ENCODE peak calls at places on chromosome 16, in ten cellular contexts. W is foreskin fibroblast, E is NAMALWA, N is RWPE1, U is memory B cell, J is NCI-H460, L is AG09319, C is NCI-H1092 treated with DMSO at 0.1 percent for 48 hours, Z is cardiac fibroblast, I is germinal center. M is an unnamed sample.
A peak's percentile ranks its signal among the peaks of the same experiment; 100 is the strongest.

GRCh38 chr16:13543850-13544249 is 376.1 kb upstream of the ERCC4 start:
- DNase-seq in W (no peak), E (no peak), N (no peak), U (no peak), J (no peak), L (no peak), C (no peak), Z (no peak), I (no peak), M (no peak)

GRCh38 chr16:10373556-10373955 is 12.3 kb upstream of the ATF7IP2 start:
- DNase-seq in W (no peak), E (no peak), N (no peak), U (no peak), J (no peak), L (no peak), C (no peak), Z (no peak), I (no peak), M (no peak)

GRCh38 chr16:81891734-81892364 is 112.8 kb downstream of the PLCG2 start:
- DNase-seq in W (no peak), E (no peak), N (no peak), U (no peak), J (no peak), L (no peak), C (no peak), Z (no peak), I (no peak), M (no peak)

GRCh38 chr16:73771196-73771595 is 525.4 kb upstream of the PSMD7 start:
- DNase-seq in W (no peak), E (no peak), N (no peak), U (no peak), J (no peak), L (no peak), C (no peak), Z (no peak), I (no peak), M (no peak)

GRCh38 chr16:67767953-67768352 is 38.4 kb downstream of the RANBP10 start:
- DNase-seq in W (peak; percentile 83), E (no peak), N (no peak), U (no peak), J (no peak), L (peak; percentile 4), C (no peak), Z (peak; percentile 86), I (no peak), M (no peak)

GRCh38 chr16:4140652-4141051 is 24.4 kb upstream of the ADCY9 start:
- DNase-seq in W (peak; percentile 52), E (no peak), N (peak; percentile 82), U (no peak), J (no peak), L (no peak), C (no peak), Z (peak; percentile 7), I (no peak), M (no peak)

GRCh38 chr16:26247063-26247462 is 555.3 kb downstream of the HS3ST4 start:
- DNase-seq in W (no peak), E (no peak), N (no peak), U (no peak), J (no peak), L (no peak), C (no peak), Z (no peak), I (no peak), M (no peak)

GRCh38 chr16:75116081-75116910 is at the start of gene LDHD:
- DNase-seq in W (peak; percentile 68), E (no peak), N (peak; percentile 67), U (no peak), J (peak; percentile 78), L (no peak), C (no peak), Z (peak; percentile 66), I (peak; percentile 3), M (peak; percentile 91)

GRCh38 chr16:20675488-20676267 is 21.8 kb downstream of the ACSM1 start:
- DNase-seq in W (no peak), E (peak; percentile 28), N (peak; percentile 45), U (peak; percentile 16), J (no peak), L (no peak), C (peak; percentile 70), Z (peak; percentile 22), I (no peak), M (no peak)

GRCh38 chr16:73036074-73036826 is 11.7 kb downstream of the ZFHX3 start:
- DNase-seq in W (no peak), E (no peak), N (no peak), U (peak; percentile 25), J (no peak), L (no peak), C (no peak), Z (no peak), I (peak; percentile 24), M (no peak)

GRCh38 chr16:87538160-87538559 is 45.3 kb upstream of the ZCCHC14 start:
- DNase-seq in W (no peak), E (no peak), N (no peak), U (no peak), J (no peak), L (no peak), C (no peak), Z (no peak), I (no peak), M (no peak)

GRCh38 chr16:57795431-57795878 is 6.8 kb downstream of the KIFC3 start:
- DNase-seq in W (peak; percentile 61), E (peak; percentile 70), N (peak; percentile 55), U (no peak), J (peak; percentile 70), L (no peak), C (peak; percentile 67), Z (peak; percentile 67), I (peak; percentile 51), M (peak; percentile 52)

GRCh38 chr16:11100239-11100750 is 155.7 kb downstream of the SOCS1 start:
- DNase-seq in W (peak; percentile 93), E (peak; percentile 27), N (no peak), U (no peak), J (no peak), L (peak; percentile 74), C (no peak), Z (peak; percentile 92), I (peak; percentile 37), M (no peak)

GRCh38 chr16:85819711-85820110 is 20.2 kb downstream of the COX4I1 start:
- DNase-seq in W (peak; percentile 11), E (no peak), N (no peak), U (no peak), J (no peak), L (no peak), C (no peak), Z (no peak), I (no peak), M (no peak)

GRCh38 chr16:55701442-55702319 is 45.9 kb downstream of the SLC6A2 start:
- DNase-seq in W (peak; percentile 63), E (peak; percentile 76), N (peak; percentile 43), U (no peak), J (peak; percentile 40), L (no peak), C (peak; percentile 43), Z (peak; percentile 50), I (peak; percentile 41), M (no peak)

GRCh38 chr16:49048557-49048956 is 233.1 kb downstream of the CBLN1 start:
- DNase-seq in W (no peak), E (no peak), N (peak; percentile 19), U (no peak), J (no peak), L (no peak), C (no peak), Z (peak; percentile 45), I (no peak), M (peak; percentile 27)

GRCh38 chr16:57628008-57628781 is at the start of gene ADGRG1:
- DNase-seq in W (peak; percentile 97), E (no peak), N (peak; percentile 96), U (no peak), J (peak; percentile 96), L (peak; percentile 83), C (peak; percentile 23), Z (peak; percentile 97), I (no peak), M (peak; percentile 90)

GRCh38 chr16:66295761-66296546 is 70.5 kb upstream of the CDH5 start:
- DNase-seq in W (no peak), E (no peak), N (no peak), U (no peak), J (no peak), L (no peak), C (no peak), Z (no peak), I (no peak), M (no peak)

GRCh38 chr16:58670177-58670576 is 14.4 kb downstream of the SLC38A7 start:
- DNase-seq in W (no peak), E (no peak), N (no peak), U (no peak), J (no peak), L (no peak), C (no peak), Z (no peak), I (no peak), M (no peak)

GRCh38 chr16:11302977-11303376 is 21.8 kb upstream of the PRM1 start:
- DNase-seq in W (no peak), E (no peak), N (no peak), U (no peak), J (no peak), L (no peak), C (peak; percentile 56), Z (no peak), I (no peak), M (no peak)

GRCh38 chr16:52050418-52050817 is 496.5 kb downstream of the TOX3 start:
- DNase-seq in W (peak; percentile 0), E (no peak), N (peak; percentile 34), U (no peak), J (no peak), L (no peak), C (no peak), Z (peak; percentile 12), I (no peak), M (no peak)

GRCh38 chr16:11990672-11991390 is 14.3 kb downstream of the SNX29 start:
- DNase-seq in W (no peak), E (no peak), N (no peak), U (no peak), J (no peak), L (no peak), C (no peak), Z (no peak), I (no peak), M (no peak)

GRCh38 chr16:88640520-88641247 is 2.3 kb downstream of the IL17C start:
- DNase-seq in W (no peak), E (peak; percentile 50), N (no peak), U (no peak), J (no peak), L (no peak), C (no peak), Z (no peak), I (peak; percentile 67), M (no peak)

GRCh38 chr16:78896280-78896679 is 704.3 kb downstream of the MAF start:
- DNase-seq in W (no peak), E (no peak), N (no peak), U (no peak), J (no peak), L (no peak), C (no peak), Z (no peak), I (no peak), M (no peak)

M was measured in frontal cortex.